ENCODE peak calls at places on chromosomes 7 and 10, in four cellular contexts. R is IMR-90, A is PC-9, Y is left ventricle myocardium inferior. L is an unnamed sample.

GRCh38 chr7:20329389-20330175 is 1.1 kb upstream of the ITGB8 start:
- DNase-seq in A (peak; percentile 85), Y (peak; percentile 42), R (peak; percentile 71), L (peak; percentile 81)

GRCh38 chr10:46006219-46006618 is 24.2 kb downstream of the NCOA4 start:
- DNase-seq in R (peak; percentile 84), A (no peak), Y (no peak), L (no peak)

GRCh38 chr10:62618576-62619408 is 185.7 kb upstream of the ADO start:
- DNase-seq in A (no peak), R (peak; percentile 89), Y (no peak), L (peak; percentile 63)

GRCh38 chr7:121288894-121289293 is 39.9 kb upstream of the WNT16 start:
- DNase-seq in R (peak; percentile 80), A (no peak), Y (no peak), L (no peak)

GRCh38 chr10:104331208-104331838 is 6.9 kb downstream of the ITPRIP start:
- DNase-seq in Y (no peak), R (peak; percentile 84), A (no peak), L (no peak)

GRCh38 chr10:72906446-72906845 is 12.9 kb downstream of the OIT3 start:
- DNase-seq in Y (no peak), R (peak; percentile 15), A (no peak), L (no peak)

GRCh38 chr7:56287429-56288138 is 171.4 kb upstream of the NUPR2 start:
- DNase-seq in R (no peak), A (no peak), Y (peak; percentile 19), L (peak; percentile 75)

GRCh38 chr7:2005746-2006145 is 227.0 kb downstream of the MAD1L1 start:
- DNase-seq in Y (no peak), R (no peak), A (no peak), L (peak; percentile 27)

GRCh38 chr7:7181519-7182155 is 707 bp upstream of the C1GALT1 start:
- DNase-seq in A (peak; percentile 48), R (peak; percentile 28), Y (no peak), L (peak; percentile 37)

GRCh38 chr7:44284881-44285541 is 40.4 kb downstream of the CAMK2B start:
- DNase-seq in A (no peak), R (no peak), Y (peak; percentile 7), L (no peak)

GRCh38 chr7:23353172-23353571 is 54.0 kb downstream of the MALSU1 start:
- DNase-seq in A (no peak), Y (no peak), R (no peak), L (no peak)

GRCh38 chr7:133702078-133702477 is 425.1 kb upstream of the LRGUK start:
- DNase-seq in R (no peak), A (no peak), Y (no peak), L (no peak)

GRCh38 chr7:27183682-27184341 is 1.2 kb downstream of the HOXA11 start:
- DNase-seq in Y (no peak), R (no peak), A (no peak), L (peak; percentile 34)

GRCh38 chr7:98733036-98733435 is 116.0 kb downstream of the NPTX2 start:
- DNase-seq in R (peak; percentile 6), A (peak; percentile 56), Y (no peak), L (no peak)

GRCh38 chr7:12570529-12571461 is at the start of gene SCIN:
- DNase-seq in A (peak; percentile 55), R (no peak), Y (peak; percentile 22), L (peak; percentile 53)

GRCh38 chr7:132386249-132386681 is 190.0 kb downstream of the PLXNA4 start:
- DNase-seq in A (no peak), Y (peak; percentile 64), R (no peak), L (no peak)

GRCh38 chr7:12257582-12257981 is 46.5 kb downstream of the TMEM106B start:
- DNase-seq in Y (no peak), A (no peak), R (peak; percentile 39), L (no peak)

GRCh38 chr10:128982179-128982915 is 484.7 kb upstream of the MGMT start:
- DNase-seq in A (no peak), Y (no peak), R (no peak), L (no peak)

GRCh38 chr10:6173203-6173602 is 29.5 kb upstream of the PFKFB3 start:
- DNase-seq in A (no peak), Y (no peak), R (no peak), L (no peak)
- TF ChIP-seq CTCF in A (no peak), Y (peak; percentile 13), R (no peak), L (no peak)

GRCh38 chr7:97018775-97019535 is 5.7 kb downstream of the DLX5 start:
- DNase-seq in A (no peak), R (no peak), Y (no peak), L (peak; percentile 63)
- H3K4me3 ChIP-seq in A (no peak overlapping the region), R (no peak overlapping the region), Y (peak overlapping the region; percentile 26), L (no peak overlapping the region)

GRCh38 chr7:35828817-35829216 is 28.0 kb downstream of the SEPTIN7 start:
- DNase-seq in Y (no peak), R (no peak), A (no peak), L (no peak)

GRCh38 chr7:35823440-35823839 is 22.6 kb downstream of the SEPTIN7 start:
- DNase-seq in R (no peak), A (no peak), Y (no peak), L (no peak)

GRCh38 chr7:35826751-35827150 is 25.9 kb downstream of the SEPTIN7 start:
- DNase-seq in A (no peak), Y (no peak), R (no peak), L (no peak)

GRCh38 chr7:35820858-35821257 is 20.0 kb downstream of the SEPTIN7 start:
- DNase-seq in Y (no peak), A (no peak), R (no peak), L (no peak)

DNA sequence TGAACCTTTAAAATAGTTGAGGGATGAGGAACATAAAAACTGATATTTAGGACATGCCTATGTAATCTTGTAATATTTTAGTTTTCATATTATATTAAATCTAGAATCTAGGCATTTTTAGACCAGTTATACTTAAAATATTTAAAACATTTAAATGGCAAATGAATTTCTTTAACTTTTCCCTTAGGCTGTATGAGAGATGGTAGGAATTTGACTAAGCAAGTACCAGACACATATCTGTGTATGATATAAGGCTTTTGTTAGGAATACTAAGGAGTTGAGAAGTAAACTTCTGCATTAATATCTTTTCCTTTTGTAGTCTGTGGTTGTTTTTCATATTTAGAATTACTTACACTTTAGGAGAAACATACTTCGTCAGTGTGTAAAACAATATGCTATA is 25.1 kb downstream of the SEPTIN7 start:
- DNase-seq in Y (no peak), R (no peak), A (no peak), L (no peak)
- H3K4me1 ChIP-seq in Y (peaks cover 86% of the 10 kb centered on the region), R (peaks cover 8% of the 10 kb centered on the region), A (no peaks in the 10 kb centered on the region), L (peaks cover 11% of the 10 kb centered on the region)

GRCh38 chr7:141071260-141071854 is 2.5 kb upstream of the TMEM178B start:
- DNase-seq in Y (peak; percentile 38), A (no peak), R (no peak), L (peak; percentile 59)

GRCh38 chr7:141073173-141073640 is 657 bp upstream of the TMEM178B start:
- DNase-seq in Y (peak; percentile 33), A (no peak), R (peak; percentile 44), L (no peak)

GRCh38 chr7:141073641-141074161 is at the start of gene TMEM178B:
- DNase-seq in A (no peak), R (no peak), Y (no peak), L (peak; percentile 65)

GRCh38 chr7:141071855-141072547 is 1.9 kb upstream of the TMEM178B start:
- DNase-seq in R (no peak), Y (no peak), A (no peak), L (peak; percentile 36)

GRCh38 chr7:141072548-141073172 is 1.2 kb upstream of the TMEM178B start:
- DNase-seq in A (no peak), R (peak; percentile 73), Y (peak; percentile 51), L (peak; percentile 73)
- TF ChIP-seq CTCF in A (no peak), R (no peak), Y (no peak), L (no peak)

GRCh38 chr7:30162622-30163124 is 27.9 kb downstream of the MTURN start:
- DNase-seq in R (peak; percentile 59), Y (no peak), A (peak; percentile 39), L (no peak)

GRCh38 chr7:30162133-30162532 is 27.3 kb downstream of the MTURN start:
- DNase-seq in Y (no peak), A (no peak), R (no peak), L (no peak)

GRCh38 chr7:30165590-30165989 is 30.8 kb downstream of the MTURN start:
- DNase-seq in R (no peak), A (no peak), Y (no peak), L (no peak)

GRCh38 chr7:30164567-30164966 is 29.8 kb downstream of the MTURN start:
- DNase-seq in Y (no peak), R (peak; percentile 54), A (peak; percentile 32), L (no peak)

DNA sequence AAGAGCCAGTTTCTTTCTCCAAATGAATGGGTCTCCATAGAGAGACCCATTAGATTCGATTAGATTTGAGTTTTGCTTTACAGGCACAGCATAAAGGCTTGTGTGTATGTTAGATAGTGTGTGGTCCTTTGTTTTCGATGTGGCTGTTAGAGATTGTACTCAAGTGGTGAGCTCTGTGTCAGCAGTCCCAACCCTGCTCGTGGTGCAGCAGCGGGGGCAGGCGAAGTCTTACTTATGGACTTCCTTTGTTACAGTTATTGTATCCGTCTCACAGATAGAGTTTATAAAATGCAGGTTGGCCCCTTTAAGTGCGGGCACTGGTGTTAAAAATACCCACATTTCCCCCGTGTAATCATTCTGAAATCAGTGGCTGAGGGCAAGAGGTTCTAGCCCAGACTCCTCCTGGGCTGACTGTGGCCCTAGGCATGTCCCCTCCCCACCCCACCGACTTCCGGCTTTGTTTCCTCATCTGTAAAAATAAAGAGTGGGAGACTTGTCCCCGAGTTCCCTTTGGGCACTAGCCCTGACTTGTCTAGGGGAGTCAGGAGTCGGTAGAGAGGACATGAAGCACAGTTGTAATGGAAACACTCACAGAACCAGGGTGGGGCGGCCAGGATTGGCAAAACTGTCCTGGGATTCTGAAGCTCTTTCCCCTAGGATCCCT is 28.6 kb downstream of the MTURN start:
- DNase-seq in Y (no peak), R (no peak), A (no peak), L (no peak)
- H3K4me3 ChIP-seq in Y (no peak overlapping the region), R (no peak overlapping the region), A (no peak overlapping the region), L (no peak overlapping the region)

GRCh38 chr10:32890444-32890843 is 67.6 kb downstream of the ITGB1 start:
- DNase-seq in A (no peak), Y (no peak), R (no peak), L (no peak)
- H3K4me1 ChIP-seq in A (no peaks in the 10 kb centered on the region), Y (no peaks in the 10 kb centered on the region), R (no peaks in the 10 kb centered on the region), L (no peaks in the 10 kb centered on the region)

GRCh38 chr10:100515612-100516011 is 4.0 kb downstream of the SEC31B start:
- DNase-seq in Y (no peak), R (no peak), A (no peak), L (no peak)

GRCh38 chr10:100519321-100520051 is at the start of gene SEC31B:
- DNase-seq in A (no peak), R (no peak), Y (peak; percentile 53), L (peak; percentile 83)

GRCh38 chr10:100516847-100517246 is 2.8 kb downstream of the SEC31B start:
- DNase-seq in Y (no peak), A (no peak), R (no peak), L (no peak)

GRCh38 chr10:100520811-100521210 is 1.1 kb upstream of the SEC31B start:
- DNase-seq in A (no peak), Y (no peak), R (peak; percentile 77), L (no peak)

GRCh38 chr10:100518761-100519241 is 860 bp downstream of the SEC31B start:
- DNase-seq in Y (peak; percentile 30), R (peak; percentile 70), A (peak; percentile 44), L (no peak)
- TF ChIP-seq CTCF in Y (peak; percentile 75), R (peak; percentile 72), A (peak; percentile 75), L (peak; percentile 60)

L was measured in left lung.